ENCODE peak calls at places on chromosomes 12 and 14, in four cellular contexts. I is psoas muscle, E is colonic mucosa, W is stomach. F is an unnamed sample. For H3K4me1 and H3K36me3, the result is how much of the 10 kb centered on the place peaks cover.

GRCh38 chr14:72617391-72618011 is 276.4 kb downstream of the DPF3 start:
- DNase-seq in I (no peak), E (peak), W (no peak), F (peak)

GRCh38 chr12:12083688-12084087 is 12.9 kb downstream of the BCL2L14 start:
- DNase-seq in I (no peak), E (no peak), W (no peak), F (no peak)

GRCh38 chr12:52454411-52455201 is 2.7 kb upstream of the KRT6B start:
- DNase-seq in I (no peak), E (no peak), W (no peak), F (no peak)

GRCh38 chr12:59113831-59114273 is 193.5 kb upstream of the LRIG3 start:
- DNase-seq in I (peak), E (peak), W (peak), F (peak)

GRCh38 chr12:99135376-99135775 is 490.3 kb downstream of the APAF1 start:
- DNase-seq in I (no peak), E (no peak), W (no peak), F (no peak)

GRCh38 chr14:59435106-59435505 is 30.1 kb downstream of the GPR135 start:
- DNase-seq in I (no peak), E (no peak), W (no peak), F (no peak)

GRCh38 chr14:74955229-74955999 is at the start of gene PGF:
- DNase-seq in I (peak), E (peak), W (peak), F (peak)

GRCh38 chr12:109445224-109445623 is 31.9 kb downstream of the KCTD10 start:
- DNase-seq in I (no peak), E (no peak), W (no peak), F (no peak)

GRCh38 chr14:71621966-71622365 is 310.3 kb upstream of the RGS6 start:
- DNase-seq in I (no peak), E (no peak), W (no peak), F (no peak)

GRCh38 chr12:29610473-29611174 is 113.1 kb upstream of the OVCH1 start:
- DNase-seq in I (no peak), E (no peak), W (no peak), F (no peak)

GRCh38 chr14:55136868-55137785 is 8.1 kb downstream of the LGALS3 start:
- DNase-seq in I (peak), E (peak), W (peak), F (peak)

GRCh38 chr12:63876980-63877379 is 32.5 kb downstream of the SRGAP1 start:
- DNase-seq in I (no peak), E (no peak), W (no peak), F (no peak)

GRCh38 chr12:109432431-109432830 is 44.7 kb downstream of the KCTD10 start:
- DNase-seq in I (no peak), E (no peak), W (no peak), F (no peak)

GRCh38 chr14:82725188-82725587 is 1191.5 kb upstream of the SEL1L start:
- DNase-seq in I (no peak), E (no peak), W (no peak), F (no peak)

GRCh38 chr14:60565211-60565610 is 56.3 kb downstream of the SIX6 start:
- DNase-seq in I (no peak), E (no peak), W (no peak), F (no peak)

GRCh38 chr12:113955109-113955970 is 10.8 kb downstream of the RBM19 start:
- DNase-seq in I (no peak), E (peak), W (peak), F (no peak)

GRCh38 chr12:63075376-63076000 is 75.5 kb downstream of the AVPR1A start:
- DNase-seq in I (no peak), E (no peak), W (no peak), F (no peak)

GRCh38 chr12:51351913-51352532 is 5.5 kb upstream of the CELA1 start:
- DNase-seq in I (no peak), E (peak), W (no peak), F (peak)

GRCh38 chr12:15613981-15614380 is 175.2 kb downstream of the EPS8 start:
- DNase-seq in I (no peak), E (no peak), W (no peak), F (no peak)

GRCh38 chr12:114480309-114481199 is 74.6 kb upstream of the TBX5 start:
- DNase-seq in I (no peak), E (no peak), W (no peak), F (no peak)

GRCh38 chr14:45492876-45493275 is 239.9 kb upstream of the MIS18BP1 start:
- DNase-seq in I (no peak), E (no peak), W (no peak), F (no peak)

GRCh38 chr12:93825501-93825888 is 148.3 kb downstream of the CRADD start:
- DNase-seq in I (no peak), E (no peak), W (no peak), F (no peak)

GRCh38 chr14:78135450-78135891 is 34.7 kb upstream of the NRXN3 start:
- DNase-seq in I (no peak), E (no peak), W (no peak), F (no peak)
- H3K27ac ChIP-seq in I (no peak), E (no peak), W (no peak), F (no peak)

GRCh38 chr14:90403065-90403464 is 6.2 kb downstream of the CALM1 start:
- DNase-seq in I (no peak), E (no peak), W (no peak), F (no peak)

GRCh38 chr14:90399541-90400444 is 3.0 kb downstream of the CALM1 start:
- DNase-seq in I (peak), E (peak), W (peak), F (peak)

GRCh38 chr14:90398841-90399540 is 2.2 kb downstream of the CALM1 start:
- DNase-seq in I (no peak), E (no peak), W (no peak), F (no peak)

GRCh38 chr14:90402009-90402408 is 5.2 kb downstream of the CALM1 start:
- DNase-seq in I (no peak), E (no peak), W (no peak), F (no peak)

GRCh38 chr14:90400904-90401561 is 4.2 kb downstream of the CALM1 start:
- DNase-seq in I (no peak), E (no peak), W (no peak), F (no peak)
- H3K4me1 ChIP-seq in I (half or more), E (under half), W (under half), F (under half)

GRCh38 chr12:49635036-49635435 is 11.7 kb downstream of the PRPF40B start:
- DNase-seq in I (no peak), E (no peak), W (no peak), F (no peak)
- H3K36me3 ChIP-seq in I (half or more), E (under half), W (under half), F (under half)

GRCh38 chr12:71552728-71553501 is 110.7 kb downstream of the ZFC3H1 start:
- DNase-seq in I (no peak), E (no peak), W (no peak), F (no peak)
- H3K27ac ChIP-seq in I (no peak), E (no peak), W (no peak), F (no peak)

F was measured in testis.